ENCODE peak calls at places on chromosomes 13 and 19, in nine cellular contexts. U is A549; D is NCI-H748 treated with DMSO at 0.1 percent for 48 hours; L is AG09319; B is activated effector memory CD4-positive, alpha-beta T cell treated with Interleukin-2 at 50 U/mL for 16 hours; Z is activated CD4-positive, alpha-beta T cell treated with anti-CD3 and anti-CD28 coated beads for 24 hours; T is fibroblast of lung; C is iris pigment epithelial cell; Y is activated T-cell treated with anti-CD3 and anti-CD28 coated beads for 1 hour. O is an unnamed sample.

GRCh38 chr13:95256086-95256485 is 45.2 kb downstream of the ABCC4 start:
- DNase-seq in U (peak; percentile 39), D (no peak), L (no peak), B (no peak), Z (no peak), T (peak; percentile 76), C (peak; percentile 97), Y (no peak), O (no peak)

GRCh38 chr13:75771818-75772217 is 135.7 kb downstream of the LMO7 start:
- DNase-seq in U (peak; percentile 27), D (no peak), L (no peak), B (no peak), Z (no peak), T (peak; percentile 81), C (peak; percentile 94), Y (no peak), O (no peak)

GRCh38 chr19:6236310-6237291 is 43.2 kb downstream of the MLLT1 start:
- DNase-seq in U (no peak), D (no peak), L (no peak), B (no peak), Z (no peak), T (no peak), C (no peak), Y (no peak), O (no peak)

GRCh38 chr13:65188691-65189090 is 2041.4 kb downstream of the PCDH9 start:
- DNase-seq in U (no peak), D (no peak), L (no peak), B (no peak), Z (no peak), T (no peak), C (no peak), Y (no peak), O (no peak)

GRCh38 chr19:55654833-55655647 is at the start of gene U2AF2:
- DNase-seq in U (peak; percentile 85), D (peak; percentile 97), L (peak; percentile 80), B (peak; percentile 92), Z (peak; percentile 97), T (peak; percentile 94), C (peak; percentile 85), Y (peak; percentile 97), O (peak; percentile 99)

GRCh38 chr19:18776736-18777135 is 14.4 kb downstream of the COMP start:
- DNase-seq in U (no peak), D (no peak), L (no peak), B (no peak), Z (no peak), T (no peak), C (no peak), Y (no peak), O (no peak)

GRCh38 chr19:48152552-48152951 is 17.6 kb downstream of the LIG1 start:
- DNase-seq in U (peak; percentile 81), D (peak; percentile 43), L (peak; percentile 25), B (peak; percentile 53), Z (peak; percentile 59), T (peak; percentile 69), C (peak; percentile 93), Y (peak; percentile 60), O (peak; percentile 55)

GRCh38 chr13:73810647-73811046 is 323.6 kb downstream of the KLF12 start:
- DNase-seq in U (no peak), D (no peak), L (no peak), B (no peak), Z (no peak), T (no peak), C (peak; percentile 28), Y (no peak), O (no peak)

GRCh38 chr13:43077446-43077845 is 54.1 kb downstream of the DNAJC15 start:
- DNase-seq in U (no peak), D (no peak), L (no peak), B (no peak), Z (no peak), T (no peak), C (no peak), Y (no peak), O (no peak)

GRCh38 chr13:24307211-24308067 is 1.9 kb upstream of the C1QTNF9 start:
- DNase-seq in U (no peak), D (peak; percentile 82), L (no peak), B (no peak), Z (no peak), T (no peak), C (no peak), Y (no peak), O (no peak)

GRCh38 chr13:46295531-46296464 is 84.1 kb downstream of the LRRC63 start:
- DNase-seq in U (no peak), D (no peak), L (peak; percentile 92), B (peak; percentile 54), Z (no peak), T (peak; percentile 98), C (peak; percentile 91), Y (peak; percentile 23), O (peak; percentile 89)

GRCh38 chr19:40745402-40745780 is 4.9 kb downstream of the ACTMAP start:
- DNase-seq in U (no peak), D (no peak), L (no peak), B (no peak), Z (no peak), T (peak; percentile 61), C (peak; percentile 75), Y (no peak), O (no peak)

GRCh38 chr19:591099-591958 is 1.6 kb downstream of the HCN2 start:
- DNase-seq in U (no peak), D (no peak), L (no peak), B (no peak), Z (no peak), T (no peak), C (peak; percentile 25), Y (no peak), O (no peak)